ENCODE peak calls at places on chromosome 19, in ten cellular contexts. K is heart left ventricle, T is lower leg skin, J is tibial nerve, V is uterus, B is thyroid gland, M is stomach, Y is body of pancreas, C is GM12878, L is upper lobe of left lung. D is an unnamed sample.
A peak's percentile ranks its signal among the peaks of the same experiment; 100 is the strongest.

GRCh38 chr19:16591803-16592556 is 19.8 kb upstream of the SLC35E1 start:
- DNase-seq in K (no peak), T (no peak), J (no peak), V (no peak), B (no peak), M (no peak), Y (no peak), C (no peak), L (no peak), D (no peak)

GRCh38 chr19:49595819-49596404 is 4.9 kb downstream of the PRR12 start:
- DNase-seq in K (no peak), T (no peak), J (no peak), V (no peak), B (no peak), M (no peak), Y (no peak), C (no peak), L (no peak), D (peak; percentile 66)

GRCh38 chr19:14114854-14115253 is 2.7 kb downstream of the PRKACA start:
- DNase-seq in K (peak; percentile 85), T (peak; percentile 89), J (no peak), V (no peak), B (peak; percentile 32), M (peak; percentile 60), Y (peak; percentile 72), C (no peak), L (peak; percentile 67), D (peak; percentile 76)

GRCh38 chr19:9130965-9131364 is 4.2 kb upstream of the OR7G3 start:
- DNase-seq in K (no peak), T (no peak), J (no peak), V (no peak), B (no peak), M (no peak), Y (no peak), C (no peak), L (no peak), D (no peak)

GRCh38 chr19:3573858-3574637 is 1.3 kb downstream of the HMG20B start:
- DNase-seq in K (peak; percentile 93), T (peak; percentile 96), J (peak; percentile 71), V (peak; percentile 71), B (peak; percentile 76), M (peak; percentile 96), Y (peak; percentile 88), C (peak; percentile 49), L (peak; percentile 99), D (peak; percentile 89)

GRCh38 chr19:37943480-37943879 is 36.5 kb downstream of the SIPA1L3 start:
- DNase-seq in K (no peak), T (no peak), J (no peak), V (no peak), B (no peak), M (peak; percentile 43), Y (peak; percentile 41), C (no peak), L (no peak), D (no peak)

GRCh38 chr19:7554990-7555864 is 19.7 kb downstream of the PNPLA6 start:
- DNase-seq in K (no peak), T (no peak), J (no peak), V (no peak), B (no peak), M (no peak), Y (no peak), C (no peak), L (no peak), D (no peak)

GRCh38 chr19:23203841-23204344 is 46.3 kb downstream of the ZNF724 start:
- DNase-seq in K (peak; percentile 69), T (no peak), J (no peak), V (peak; percentile 31), B (no peak), M (no peak), Y (no peak), C (no peak), L (no peak), D (no peak)

GRCh38 chr19:574658-575526 is 2.5 kb downstream of the BSG start:
- DNase-seq in K (peak; percentile 80), T (no peak), J (no peak), V (no peak), B (peak; percentile 75), M (peak; percentile 69), Y (peak; percentile 57), C (peak; percentile 28), L (no peak), D (no peak)

GRCh38 chr19:46218160-46218559 is 11.4 kb upstream of the IGFL1 start:
- DNase-seq in K (no peak), T (no peak), J (no peak), V (no peak), B (no peak), M (no peak), Y (peak; percentile 33), C (no peak), L (no peak), D (no peak)

GRCh38 chr19:10828981-10829821 is 6.8 kb downstream of the TMED1 start:
- DNase-seq in K (peak; percentile 47), T (no peak), J (no peak), V (no peak), B (no peak), M (no peak), Y (no peak), C (no peak), L (no peak), D (no peak)

GRCh38 chr19:50332264-50333038 is 3.3 kb upstream of the KCNC3 start:
- DNase-seq in K (no peak), T (no peak), J (no peak), V (no peak), B (peak; percentile 78), M (no peak), Y (peak; percentile 38), C (no peak), L (no peak), D (no peak)

GRCh38 chr19:29620931-29621351 is 14.9 kb downstream of the POP4 start:
- DNase-seq in K (peak; percentile 22), T (no peak), J (no peak), V (no peak), B (no peak), M (no peak), Y (no peak), C (no peak), L (no peak), D (no peak)

GRCh38 chr19:43533546-43534304 is 737 bp downstream of the ZNF575 start:
- DNase-seq in K (peak; percentile 98), T (peak; percentile 99), J (peak; percentile 100), V (peak; percentile 99), B (peak; percentile 99), M (peak; percentile 99), Y (peak; percentile 99), C (no peak), L (peak; percentile 100), D (peak; percentile 100)

GRCh38 chr19:8585894-8586750 is 8.9 kb upstream of the MYO1F start:
- DNase-seq in K (no peak), T (no peak), J (no peak), V (no peak), B (peak; percentile 45), M (peak; percentile 61), Y (peak; percentile 55), C (no peak), L (no peak), D (no peak)

GRCh38 chr19:33434886-33435705 is 61.6 kb downstream of the CEBPG start:
- DNase-seq in K (peak; percentile 56), T (no peak), J (no peak), V (no peak), B (no peak), M (no peak), Y (no peak), C (no peak), L (no peak), D (peak; percentile 64)

GRCh38 chr19:44756089-44756562 is 7.6 kb downstream of the BCL3 start:
- DNase-seq in K (no peak), T (no peak), J (no peak), V (no peak), B (no peak), M (no peak), Y (no peak), C (no peak), L (peak; percentile 45), D (no peak)
- TF ChIP-seq POLR2A in K (no peak), T (no peak), J (no peak), V (no peak), B (no peak), M (no peak), Y (no peak), C (no peak), L (no peak), D (no peak)

GRCh38 chr19:12838893-12839656 is 760 bp downstream of the MAST1 start:
- DNase-seq in K (no peak), T (no peak), J (no peak), V (no peak), B (no peak), M (no peak), Y (no peak), C (no peak), L (no peak), D (no peak)
- H3K4me3 ChIP-seq in K (peak overlapping the region; percentile 8), T (no peak overlapping the region), J (no peak overlapping the region), V (no peak overlapping the region), B (no peak overlapping the region), M (peak overlapping the region; percentile 39), Y (no peak overlapping the region), C (no peak overlapping the region), L (peak overlapping the region; percentile 40), D (no peak overlapping the region)

DNA sequence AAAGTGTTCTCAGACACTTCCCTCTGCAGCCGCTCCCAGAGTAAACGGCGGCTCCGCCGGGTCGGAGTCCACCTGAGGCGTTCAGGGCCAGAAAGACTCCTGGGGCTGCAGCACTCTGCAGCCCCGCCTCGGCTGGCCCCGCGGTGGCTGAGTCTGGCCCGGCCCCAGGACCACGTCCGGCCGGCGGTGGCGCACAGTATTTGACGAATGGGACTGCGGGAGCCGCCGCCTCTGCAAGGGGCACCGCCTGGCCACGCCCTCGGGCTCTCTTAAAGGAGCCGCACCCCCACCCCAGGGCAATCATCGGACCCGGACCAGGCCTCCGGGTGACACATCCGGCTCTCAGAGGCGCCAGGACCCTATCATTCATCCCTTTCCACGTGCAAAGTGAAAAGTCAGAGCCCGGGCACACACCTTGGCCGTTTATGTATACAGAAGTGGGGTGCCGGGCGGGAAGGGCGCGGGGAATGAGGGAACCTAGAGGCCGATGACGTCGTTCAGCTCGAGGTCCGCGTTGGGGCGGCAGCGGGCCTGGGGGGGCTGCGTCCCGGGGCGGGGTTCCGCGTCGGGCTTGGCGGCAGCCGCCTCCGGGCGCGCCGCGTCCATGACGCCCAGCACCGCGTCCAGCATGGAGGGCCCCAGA is 1.2 kb upstream of the LENG9 start:
- DNase-seq in K (peak; percentile 96), T (peak; percentile 98), J (peak; percentile 76), V (peak; percentile 77), B (peak; percentile 90), M (peak; percentile 95), Y (peak; percentile 96), C (no peak), L (peak; percentile 92), D (peak; percentile 93)
- TF ChIP-seq POLR2A in K (peak; percentile 42), T (no peak), J (peak; percentile 25), V (peak; percentile 29), B (peak; percentile 63), M (no peak), Y (peak; percentile 79), C (peak; percentile 77), L (peak; percentile 85), D (peak; percentile 39)

GRCh38 chr19:58531052-58531600 is 11.5 kb upstream of the ZBTB45 start:
- DNase-seq in K (no peak), T (no peak), J (no peak), V (no peak), B (no peak), M (no peak), Y (no peak), C (no peak), L (no peak), D (no peak)
- H3K4me3 ChIP-seq in K (no peak overlapping the region), T (no peak overlapping the region), J (no peak overlapping the region), V (no peak overlapping the region), B (no peak overlapping the region), M (no peak overlapping the region), Y (no peak overlapping the region), C (no peak overlapping the region), L (no peak overlapping the region), D (no peak overlapping the region)

D was measured in sigmoid colon.